ENCODE peak calls at places on chromosome 19, in five cellular contexts. I is K562, Z is heart right ventricle, E is upper lobe of left lung, B is psoas muscle. V is an unnamed sample.

GRCh38 chr19:45293682-45294081 is 29.0 kb downstream of the CKM start:
- DNase-seq in I (no peak), E (no peak), B (no peak), Z (no peak), V (no peak)

GRCh38 chr19:15550847-15551182 is 42.5 kb downstream of the CYP4F22 start:
- DNase-seq in E (no peak), B (no peak), Z (no peak), I (peak; percentile 24), V (no peak)

GRCh38 chr19:17394891-17395415 is 957 bp upstream of the CCDC194 start:
- DNase-seq in E (peak; percentile 87), Z (peak; percentile 47), B (peak; percentile 78), I (peak; percentile 83), V (no peak)

GRCh38 chr19:46404039-46404883 is 9.1 kb downstream of the CCDC8 start:
- DNase-seq in I (peak; percentile 58), Z (peak; percentile 29), E (peak; percentile 86), B (peak; percentile 66), V (no peak)

GRCh38 chr19:7979011-7979410 is 26.4 kb downstream of the ELAVL1 start:
- DNase-seq in I (no peak), B (peak; percentile 38), E (no peak), Z (no peak), V (no peak)

GRCh38 chr19:39971380-39971841 is 446 bp downstream of the PSMC4 start:
- DNase-seq in B (no peak), Z (no peak), E (peak; percentile 75), I (peak; percentile 66), V (no peak)

GRCh38 chr19:44653977-44654784 is 10.5 kb downstream of the PVR start:
- DNase-seq in E (no peak), Z (peak; percentile 71), I (peak; percentile 57), B (peak; percentile 84), V (peak; percentile 40)

GRCh38 chr19:30799854-30800755 is 427.9 kb downstream of the ZNF536 start:
- DNase-seq in B (no peak), I (peak; percentile 76), Z (peak; percentile 34), E (peak; percentile 36), V (no peak)

GRCh38 chr19:48085904-48086864 is 24.4 kb downstream of the PLA2G4C start:
- DNase-seq in B (no peak), I (no peak), E (no peak), Z (no peak), V (no peak)

GRCh38 chr19:1449467-1450442 is at the start of gene APC2:
- DNase-seq in E (peak; percentile 84), I (peak; percentile 95), B (no peak), Z (no peak), V (no peak)

GRCh38 chr19:18063463-18063862 is 23.3 kb downstream of the IL12RB1 start:
- DNase-seq in B (no peak), E (no peak), Z (no peak), I (peak; percentile 43), V (no peak)

GRCh38 chr19:1618157-1619093 is 13.2 kb upstream of the UQCR11 start:
- DNase-seq in E (peak; percentile 77), I (peak; percentile 63), B (no peak), Z (peak; percentile 38), V (no peak)

GRCh38 chr19:23561341-23561740 is 125.7 kb downstream of the ZNF675 start:
- DNase-seq in Z (no peak), E (no peak), I (no peak), B (no peak), V (no peak)

GRCh38 chr19:20928371-20928770 is 5.3 kb downstream of the ZNF85 start:
- DNase-seq in Z (no peak), B (no peak), E (no peak), I (no peak), V (no peak)

GRCh38 chr19:38152461-38153379 is 71.3 kb downstream of the DPF1 start:
- DNase-seq in Z (peak; percentile 16), I (peak; percentile 92), E (no peak), B (no peak), V (no peak)

GRCh38 chr19:4267101-4267900 is 11.8 kb upstream of the SHD start:
- DNase-seq in B (peak; percentile 75), E (peak; percentile 83), I (peak; percentile 83), Z (peak; percentile 34), V (peak; percentile 40)

GRCh38 chr19:39384839-39385568 is 5.9 kb downstream of the PAF1 start:
- DNase-seq in I (no peak), B (no peak), Z (no peak), E (no peak), V (no peak)

GRCh38 chr19:7953576-7953975 is 10.1 kb upstream of the TIMM44 start:
- DNase-seq in E (no peak), I (no peak), Z (no peak), B (no peak), V (no peak)

GRCh38 chr19:17757125-17757524 is 5.8 kb downstream of the FCHO1 start:
- DNase-seq in Z (peak; percentile 61), I (no peak), B (no peak), E (no peak), V (no peak)

GRCh38 chr19:6119031-6119430 is 8.7 kb upstream of the RFX2 start:
- DNase-seq in Z (no peak), E (no peak), I (no peak), B (no peak), V (no peak)

DNA sequence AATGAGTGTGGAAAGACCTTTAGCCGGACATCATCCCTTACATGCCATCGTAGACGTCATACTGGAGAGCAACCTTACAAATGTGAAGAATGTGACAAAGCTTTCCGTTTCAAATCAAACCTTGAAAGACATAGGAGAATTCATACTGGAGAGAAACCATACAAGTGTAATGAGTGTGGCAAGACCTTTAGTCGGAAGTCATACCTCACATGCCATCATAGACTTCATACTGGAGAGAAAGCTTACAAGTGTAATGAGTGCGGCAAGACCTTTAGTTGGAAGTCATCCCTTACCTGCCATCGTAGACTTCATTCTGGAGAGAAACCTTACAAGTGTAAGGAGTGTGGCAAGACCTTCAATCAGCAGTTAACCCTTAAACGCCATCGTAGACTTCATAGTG is 11.7 kb upstream of the ZNF813 start:
- DNase-seq in B (no peak), E (no peak), Z (no peak), I (no peak), V (no peak)
- H3K9me3 ChIP-seq in B (peaks cover 44% of the 10 kb centered on the region), E (peaks cover 77% of the 10 kb centered on the region), Z (peaks cover 98% of the 10 kb centered on the region), I (peaks cover 38% of the 10 kb centered on the region), V (peaks cover 55% of the 10 kb centered on the region)

GRCh38 chr19:327291-328024 is 17.1 kb downstream of the MIER2 start:
- DNase-seq in Z (no peak), E (no peak), I (no peak), B (no peak), V (no peak)

GRCh38 chr19:325173-325936 is 19.2 kb downstream of the MIER2 start:
- DNase-seq in I (no peak), Z (no peak), B (no peak), E (peak; percentile 69), V (no peak)

GRCh38 chr19:326851-327250 is 17.7 kb downstream of the MIER2 start:
- DNase-seq in E (no peak), B (no peak), Z (no peak), I (no peak), V (no peak)

GRCh38 chr19:324716-325115 is 19.9 kb downstream of the MIER2 start:
- DNase-seq in E (no peak), B (no peak), I (no peak), Z (no peak), V (no peak)

GRCh38 chr19:325937-326565 is 18.5 kb downstream of the MIER2 start:
- DNase-seq in E (peak; percentile 61), Z (no peak), I (no peak), B (no peak), V (no peak)
- H3K9me3 ChIP-seq in E (no peaks in the 10 kb centered on the region), Z (peaks cover 22% of the 10 kb centered on the region), I (peaks cover 30% of the 10 kb centered on the region), B (no peaks in the 10 kb centered on the region), V (no peaks in the 10 kb centered on the region)

GRCh38 chr19:19750131-19750841 is 17.4 kb upstream of the ZNF14 start:
- DNase-seq in E (peak; percentile 59), B (no peak), I (peak; percentile 4), Z (no peak), V (no peak)
- H3K9me3 ChIP-seq in E (no peaks in the 10 kb centered on the region), B (no peaks in the 10 kb centered on the region), I (no peaks in the 10 kb centered on the region), Z (no peaks in the 10 kb centered on the region), V (no peaks in the 10 kb centered on the region)

GRCh38 chr19:12180377-12180776 is 17.5 kb downstream of the ZNF136 start:
- DNase-seq in B (no peak), E (no peak), Z (no peak), I (no peak), V (no peak)
- H3K9me3 ChIP-seq in B (peaks cover 25% of the 10 kb centered on the region), E (peaks cover 39% of the 10 kb centered on the region), Z (peaks cover 88% of the 10 kb centered on the region), I (peaks cover 8% of the 10 kb centered on the region), V (peaks cover 33% of the 10 kb centered on the region)

DNA sequence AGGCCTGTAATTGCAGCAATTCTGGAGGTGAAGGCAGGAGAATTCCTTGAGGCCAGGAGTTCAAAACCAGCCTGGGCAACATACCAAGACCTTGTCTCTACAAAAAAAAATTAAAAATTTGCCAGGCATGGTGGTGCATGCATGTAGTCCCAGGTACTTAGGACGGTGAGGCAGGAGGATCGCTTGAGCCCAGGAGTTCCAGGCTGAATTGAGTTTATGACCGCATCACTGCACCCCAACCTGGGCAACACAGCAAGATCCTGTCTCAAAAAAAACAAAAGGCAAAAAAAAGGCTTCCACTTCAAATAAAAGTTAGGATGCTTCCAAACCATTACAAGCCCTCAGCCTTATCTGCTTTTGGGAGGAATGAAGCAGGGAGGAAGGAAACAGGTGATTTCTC is 5.2 kb downstream of the ZNF577 start:
- DNase-seq in I (no peak), B (no peak), E (no peak), Z (no peak), V (no peak)
- H3K9me3 ChIP-seq in I (peaks cover 19% of the 10 kb centered on the region), B (peaks cover 23% of the 10 kb centered on the region), E (peaks cover 66% of the 10 kb centered on the region), Z (peaks cover 100% of the 10 kb centered on the region), V (peaks cover 39% of the 10 kb centered on the region)

DNA sequence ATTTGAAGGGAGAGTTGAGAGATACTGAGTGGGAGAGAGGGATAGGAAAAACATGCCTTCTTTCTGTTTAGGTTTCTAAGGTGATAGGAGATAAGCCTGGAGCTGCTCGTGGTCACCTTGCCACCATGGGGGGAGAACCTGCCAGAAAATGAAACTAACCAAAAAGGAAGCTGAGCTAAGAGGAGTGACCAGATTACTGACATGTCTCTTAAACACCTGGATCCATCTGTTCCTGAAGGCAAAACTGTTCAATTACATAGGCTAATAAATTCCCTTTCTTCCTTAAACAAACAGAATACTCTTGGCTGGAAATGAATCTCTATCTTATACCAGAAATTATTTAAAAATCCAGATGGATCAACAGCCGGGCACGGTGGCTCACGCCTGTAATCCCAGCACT is 27.3 kb downstream of the ZNF473 start:
- DNase-seq in E (no peak), I (no peak), B (no peak), Z (no peak), V (no peak)
- H3K9me3 ChIP-seq in E (peaks cover 3% of the 10 kb centered on the region), I (peaks cover 4% of the 10 kb centered on the region), B (peaks cover 23% of the 10 kb centered on the region), Z (peaks cover 15% of the 10 kb centered on the region), V (no peaks in the 10 kb centered on the region)

GRCh38 chr19:58181902-58182576 is 822 bp upstream of the ZNF274 start:
- DNase-seq in E (no peak), Z (peak; percentile 56), I (peak; percentile 49), B (peak; percentile 65), V (no peak)

GRCh38 chr19:58183822-58184215 is 958 bp downstream of the ZNF274 start:
- DNase-seq in B (no peak), I (no peak), E (no peak), Z (no peak), V (no peak)

GRCh38 chr19:58182577-58182988 is 278 bp upstream of the ZNF274 start:
- DNase-seq in E (no peak), I (peak; percentile 97), Z (no peak), B (no peak), V (peak; percentile 70)

GRCh38 chr19:58182989-58183821 is at the start of gene ZNF274:
- DNase-seq in B (peak; percentile 97), Z (peak; percentile 95), E (peak; percentile 99), I (peak; percentile 84), V (peak; percentile 84)
- H3K9me3 ChIP-seq in B (peaks cover 91% of the 10 kb centered on the region), Z (peaks cover 97% of the 10 kb centered on the region), E (peaks cover 98% of the 10 kb centered on the region), I (peaks cover 40% of the 10 kb centered on the region), V (peaks cover 60% of the 10 kb centered on the region)

V was measured in T-helper 17 cell.